ENCODE peak calls at places on chromosomes 7 and 10, in four cellular contexts. F, C, H and I are unnamed samples.

GRCh38 chr10:112140110-112140755 is 43.3 kb downstream of the GPAM start:
- DNase-seq in F (peak), C (no peak), H (peak), I (peak)

GRCh38 chr7:106905734-106906133 is 40.7 kb downstream of the PIK3CG start:
- DNase-seq in H (no peak), C (no peak), F (no peak), I (no peak)

GRCh38 chr10:58642283-58642682 is 129.6 kb downstream of the BICC1 start:
- DNase-seq in C (no peak), F (no peak), H (no peak), I (no peak)

GRCh38 chr10:113488186-113488585 is 64.7 kb upstream of the HABP2 start:
- DNase-seq in C (no peak), H (no peak), F (no peak), I (no peak)

GRCh38 chr7:43485580-43485979 is 97.3 kb upstream of the STK17A start:
- DNase-seq in C (no peak), F (no peak), H (no peak), I (no peak)

GRCh38 chr10:18449631-18450030 is 201.8 kb downstream of the NSUN6 start:
- DNase-seq in F (no peak), C (no peak), H (no peak), I (no peak)

GRCh38 chr7:123494193-123494796 is 40.1 kb downstream of the IQUB start:
- DNase-seq in C (no peak), F (peak), H (no peak), I (peak)

GRCh38 chr10:77667426-77668324 is 30.1 kb upstream of the KCNMA1 start:
- DNase-seq in H (no peak), C (no peak), F (no peak), I (no peak)

GRCh38 chr7:27386581-27386980 is 144.0 kb downstream of the EVX1 start:
- DNase-seq in C (no peak), F (no peak), H (no peak), I (no peak)